ENCODE peak calls at places on chromosomes 4 and X, in five cellular contexts. P is PC-3, S is tibial artery, Y is A549, G is right atrium auricular region. M is an unnamed sample.

GRCh38 chrX:4268676-4269075 is 555.2 kb upstream of the PRKX start:
- DNase-seq in P (peak), S (no peak), Y (no peak), G (no peak), M (no peak)

GRCh38 chr4:152243890-152244595 is 291.8 kb downstream of the FBXW7 start:
- DNase-seq in P (no peak), S (peak), Y (no peak), G (peak), M (no peak)

GRCh38 chr4:3775576-3775975 is 9.4 kb downstream of the ADRA2C start:
- DNase-seq in P (no peak), S (no peak), Y (no peak), G (no peak), M (no peak)

GRCh38 chr4:153439831-153440230 is 26.3 kb upstream of the TMEM131L start:
- DNase-seq in P (no peak), S (no peak), Y (no peak), G (no peak), M (no peak)

GRCh38 chr4:40842318-40842717 is 92.6 kb downstream of the NSUN7 start:
- DNase-seq in P (no peak), S (no peak), Y (no peak), G (no peak), M (no peak)

GRCh38 chr4:6250235-6250983 is 19.2 kb upstream of the WFS1 start:
- DNase-seq in P (peak), S (no peak), Y (peak), G (no peak), M (no peak)

GRCh38 chr4:139419388-139419914 is 34.5 kb upstream of the RAB33B start:
- DNase-seq in P (no peak), S (peak), Y (no peak), G (peak), M (peak)

GRCh38 chr4:7828011-7828720 is 111.5 kb downstream of the AFAP1 start:
- DNase-seq in P (peak), S (peak), Y (no peak), G (peak), M (peak)

GRCh38 chr4:159171287-159171686 is 68.4 kb downstream of the RAPGEF2 start:
- DNase-seq in P (peak), S (no peak), Y (no peak), G (no peak), M (no peak)

GRCh38 chr4:170259631-170260153 is 169.9 kb upstream of the AADAT start:
- DNase-seq in P (peak), S (peak), Y (peak), G (peak), M (peak)

GRCh38 chr4:107619065-107619464 is 101.0 kb downstream of the PAPSS1 start:
- DNase-seq in P (no peak), S (peak), Y (no peak), G (peak), M (no peak)

GRCh38 chr4:8721621-8722020 is 129.1 kb downstream of the CPZ start:
- DNase-seq in P (no peak), S (peak), Y (no peak), G (no peak), M (no peak)

GRCh38 chr4:69095301-69095731 is 958 bp upstream of the UGT2B7 start:
- DNase-seq in P (peak), S (no peak), Y (peak), G (no peak), M (no peak)

GRCh38 chr4:122764071-122764807 is 31.7 kb downstream of the BBS12 start:
- DNase-seq in P (peak), S (no peak), Y (no peak), G (no peak), M (no peak)

GRCh38 chr4:145345401-145345800 is 136.3 kb upstream of the SMAD1 start:
- DNase-seq in P (no peak), S (no peak), Y (no peak), G (no peak), M (no peak)

GRCh38 chr4:7759221-7759620 is 180.4 kb downstream of the AFAP1 start:
- DNase-seq in P (no peak), S (no peak), Y (no peak), G (no peak), M (no peak)

GRCh38 chr4:107666134-107666533 is 53.9 kb downstream of the PAPSS1 start:
- DNase-seq in P (peak), S (no peak), Y (peak), G (no peak), M (no peak)

GRCh38 chr4:184706453-184706852 is 27.4 kb downstream of the CENPU start:
- DNase-seq in P (no peak), S (no peak), Y (no peak), G (no peak), M (no peak)

GRCh38 chr4:44157611-44158277 is 290.9 kb downstream of the KCTD8 start:
- DNase-seq in P (peak), S (no peak), Y (no peak), G (no peak), M (no peak)

GRCh38 chr4:44165938-44166337 is 282.7 kb downstream of the KCTD8 start:
- DNase-seq in P (no peak), S (no peak), Y (no peak), G (no peak), M (no peak)

GRCh38 chr4:44160776-44161377 is 287.7 kb downstream of the KCTD8 start:
- DNase-seq in P (no peak), S (no peak), Y (no peak), G (no peak), M (no peak)

DNA sequence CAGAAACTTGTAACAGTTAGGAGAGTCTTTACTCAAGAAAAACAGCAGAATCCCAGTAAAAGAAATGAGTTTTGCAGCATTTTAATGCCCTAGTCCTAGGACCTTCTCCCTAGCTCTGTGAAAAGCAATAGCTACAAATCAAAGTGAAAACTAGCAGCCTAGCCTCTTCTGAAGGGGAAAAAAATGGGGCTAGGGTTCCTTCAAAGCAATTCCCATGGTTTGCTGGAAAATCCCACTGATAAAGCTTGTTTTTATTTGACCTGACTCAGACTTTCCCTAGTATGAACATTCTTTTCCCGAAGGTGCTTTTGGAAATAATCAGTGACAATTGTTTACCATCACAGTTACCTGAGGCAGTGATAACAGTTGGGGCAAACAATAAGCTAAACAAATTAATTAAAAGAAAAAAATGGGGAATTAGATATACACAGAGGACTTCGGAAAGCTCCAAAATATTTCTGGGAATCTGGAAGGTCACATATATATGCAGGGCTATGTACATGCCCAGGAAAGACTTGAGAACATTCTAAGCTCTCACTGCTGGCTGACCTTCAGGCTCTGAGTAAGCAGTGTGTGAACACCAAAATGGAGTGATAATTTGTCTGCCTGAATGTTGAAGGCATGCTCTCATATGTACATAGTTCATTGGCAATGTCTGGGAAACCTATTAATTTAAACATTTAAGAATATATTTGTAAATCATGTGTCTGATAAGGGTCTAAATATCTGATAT is 285.9 kb downstream of the KCTD8 start:
- DNase-seq in P (no peak), S (no peak), Y (no peak), G (no peak), M (no peak)
- H3K4me3 ChIP-seq in P (no peak), S (no peak), Y (no peak), G (no peak), M (no peak)

DNA sequence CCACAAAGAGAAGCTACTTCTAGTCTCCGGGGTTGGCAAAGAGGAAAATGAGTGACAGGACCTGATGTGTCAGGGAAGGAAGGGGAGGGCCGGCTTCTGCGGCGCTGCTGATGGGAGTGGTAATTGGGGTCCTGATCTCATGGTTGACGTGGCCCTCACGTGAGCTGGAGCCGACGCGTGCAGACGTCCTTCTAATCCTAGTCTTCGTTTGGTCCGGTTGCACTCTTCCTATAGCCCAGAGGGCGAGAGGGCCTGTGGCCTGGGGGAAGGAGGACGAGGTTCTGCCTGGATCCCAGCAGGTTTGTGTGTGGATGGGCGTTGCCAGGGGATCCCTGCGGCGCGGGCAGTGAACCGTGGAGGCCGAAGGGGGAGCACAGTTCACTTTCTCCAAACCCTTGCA is at the start of gene ARMCX1:
- DNase-seq in P (no peak), S (peak), Y (peak), G (peak), M (peak)
- H3K27ac ChIP-seq in P (no peak), S (peak), Y (no peak), G (peak), M (peak)

GRCh38 chrX:12919620-12920019 is 13.2 kb downstream of the TLR8 start:
- DNase-seq in P (no peak), S (no peak), Y (no peak), G (no peak), M (no peak)
- H3K4me3 ChIP-seq in P (no peak), S (no peak), Y (no peak), G (no peak), M (no peak)

DNA sequence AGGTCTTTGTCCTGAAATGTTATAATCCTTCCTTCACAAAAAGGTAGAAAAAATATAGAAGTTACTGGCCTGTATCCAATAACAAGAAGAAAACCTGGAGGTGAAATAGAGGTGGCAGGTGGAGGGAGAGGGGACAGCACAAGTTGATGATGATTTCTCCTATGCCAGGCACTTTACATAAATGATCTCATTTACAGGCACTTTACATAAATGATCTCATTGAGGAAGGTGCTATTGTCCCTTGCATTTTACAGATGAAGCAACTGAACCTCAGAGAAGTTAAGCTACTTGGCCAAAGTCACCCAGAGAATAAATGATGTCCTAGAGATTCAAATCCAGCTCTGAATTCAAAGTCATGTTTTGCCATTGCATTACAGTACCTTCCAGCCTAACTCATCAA is 7.1 kb upstream of the OPHN1 start:
- DNase-seq in P (no peak), S (no peak), Y (no peak), G (no peak), M (no peak)
- H3K27ac ChIP-seq in P (no peak), S (no peak), Y (no peak), G (no peak), M (no peak)

M was measured in uterus.